ENCODE peak calls at places on chromosome 15, in six cellular contexts. One of them, this sample, is unnamed.
A peak's percentile ranks its signal among the peaks of the same experiment; 100 is the strongest.

GRCh38 chr15:93837450-93837849 is 393.9 kb upstream of the MCTP2 start:
- DNase-seq in CD8-positive, alpha-beta memory T cell: no peak
- DNase-seq in right atrium auricular region: no peak
- DNase-seq in GM23338: peak; percentile 39
- DNase-seq in adrenal gland: no peak
- DNase-seq in upper lobe of right lung: no peak
- DNase-seq in this sample: peak; percentile 100

GRCh38 chr15:65532738-65533051 is 2.4 kb downstream of the HACD3 start:
- DNase-seq in right atrium auricular region: no peak
- DNase-seq in CD8-positive, alpha-beta memory T cell: no peak
- DNase-seq in GM23338: no peak
- DNase-seq in adrenal gland: no peak
- DNase-seq in upper lobe of right lung: no peak
- DNase-seq in this sample: no peak

GRCh38 chr15:56227780-56228179 is 15.9 kb downstream of the RFX7 start:
- DNase-seq in right atrium auricular region: no peak
- DNase-seq in CD8-positive, alpha-beta memory T cell: no peak
- DNase-seq in GM23338: no peak
- DNase-seq in upper lobe of right lung: no peak
- DNase-seq in adrenal gland: no peak
- DNase-seq in this sample: no peak

GRCh38 chr15:31343831-31344230 is 17.2 kb downstream of the KLF13 start:
- DNase-seq in adrenal gland: no peak
- DNase-seq in right atrium auricular region: no peak
- DNase-seq in upper lobe of right lung: no peak
- DNase-seq in GM23338: no peak
- DNase-seq in CD8-positive, alpha-beta memory T cell: no peak
- DNase-seq in this sample: no peak

GRCh38 chr15:68820205-68820588 is 498 bp downstream of the ANP32A start:
- DNase-seq in upper lobe of right lung: peak; percentile 82
- DNase-seq in right atrium auricular region: no peak
- DNase-seq in CD8-positive, alpha-beta memory T cell: peak; percentile 39
- DNase-seq in adrenal gland: peak; percentile 54
- DNase-seq in GM23338: no peak
- DNase-seq in this sample: no peak

GRCh38 chr15:35308802-35309201 is 223.7 kb upstream of the NANOGP8 start:
- DNase-seq in right atrium auricular region: no peak
- DNase-seq in CD8-positive, alpha-beta memory T cell: no peak
- DNase-seq in adrenal gland: no peak
- DNase-seq in upper lobe of right lung: no peak
- DNase-seq in GM23338: no peak
- DNase-seq in this sample: no peak

GRCh38 chr15:86743283-86743903 is 663.7 kb downstream of the AGBL1 start:
- DNase-seq in GM23338: peak; percentile 87
- DNase-seq in upper lobe of right lung: no peak
- DNase-seq in adrenal gland: peak; percentile 21
- DNase-seq in right atrium auricular region: no peak
- DNase-seq in CD8-positive, alpha-beta memory T cell: peak; percentile 38
- DNase-seq in this sample: peak; percentile 26

GRCh38 chr15:82122754-82123400 is 77.1 kb upstream of the MEX3B start:
- DNase-seq in upper lobe of right lung: no peak
- DNase-seq in CD8-positive, alpha-beta memory T cell: no peak
- DNase-seq in right atrium auricular region: peak; percentile 55
- DNase-seq in GM23338: no peak
- DNase-seq in adrenal gland: peak; percentile 77
- DNase-seq in this sample: peak; percentile 95

GRCh38 chr15:41499109-41499851 is 5.6 kb downstream of the ITPKA start:
- DNase-seq in right atrium auricular region: no peak
- DNase-seq in CD8-positive, alpha-beta memory T cell: no peak
- DNase-seq in GM23338: no peak
- DNase-seq in adrenal gland: no peak
- DNase-seq in upper lobe of right lung: no peak
- DNase-seq in this sample: no peak

GRCh38 chr15:59349715-59350420 is 22.8 kb downstream of the MYO1E start:
- DNase-seq in adrenal gland: peak; percentile 60
- DNase-seq in right atrium auricular region: no peak
- DNase-seq in GM23338: peak; percentile 35
- DNase-seq in upper lobe of right lung: no peak
- DNase-seq in CD8-positive, alpha-beta memory T cell: no peak
- DNase-seq in this sample: peak; percentile 94

GRCh38 chr15:89566141-89566540 is 9.1 kb upstream of the TICRR start:
- DNase-seq in adrenal gland: no peak
- DNase-seq in upper lobe of right lung: no peak
- DNase-seq in CD8-positive, alpha-beta memory T cell: no peak
- DNase-seq in right atrium auricular region: no peak
- DNase-seq in GM23338: peak; percentile 28
- DNase-seq in this sample: no peak

GRCh38 chr15:90362936-90363212 is 10.8 kb downstream of the ZNF774 start:
- DNase-seq in CD8-positive, alpha-beta memory T cell: no peak
- DNase-seq in adrenal gland: peak; percentile 63
- DNase-seq in right atrium auricular region: peak; percentile 70
- DNase-seq in GM23338: no peak
- DNase-seq in upper lobe of right lung: no peak
- DNase-seq in this sample: no peak

DNA sequence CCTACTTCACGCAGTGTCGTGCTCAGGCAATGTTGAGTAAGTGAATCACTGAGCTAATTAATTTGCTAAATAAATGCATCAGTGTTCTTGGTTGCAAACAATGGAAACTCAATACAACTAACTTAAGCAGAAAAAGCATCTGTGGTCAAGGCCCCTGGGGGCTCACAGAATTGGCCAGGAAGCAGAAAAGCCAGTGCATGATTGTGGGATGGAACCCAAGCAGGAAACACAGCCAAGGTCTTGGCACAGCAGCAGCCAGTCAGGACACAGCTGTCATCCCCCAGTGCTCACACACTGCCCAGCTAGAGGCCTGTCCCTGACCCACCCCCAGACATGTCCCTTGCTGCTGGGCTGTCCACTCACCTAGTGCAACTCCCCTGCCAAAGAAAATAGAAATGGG is 85.9 kb downstream of the AQP9 start:
- DNase-seq in right atrium auricular region: no peak
- DNase-seq in adrenal gland: no peak
- DNase-seq in CD8-positive, alpha-beta memory T cell: no peak
- DNase-seq in GM23338: no peak
- DNase-seq in upper lobe of right lung: no peak
- DNase-seq in this sample: no peak
- H3K27ac ChIP-seq in right atrium auricular region: no peak overlapping the region
- H3K27ac ChIP-seq in adrenal gland: no peak overlapping the region
- H3K27ac ChIP-seq in CD8-positive, alpha-beta memory T cell: no peak overlapping the region
- H3K27ac ChIP-seq in GM23338: no peak overlapping the region
- H3K27ac ChIP-seq in upper lobe of right lung: no peak overlapping the region
- H3K27ac ChIP-seq in this sample: no peak overlapping the region

GRCh38 chr15:78290222-78290621 is 9.2 kb downstream of the SKIC8 start:
- DNase-seq in right atrium auricular region: no peak
- DNase-seq in CD8-positive, alpha-beta memory T cell: no peak
- DNase-seq in GM23338: no peak
- DNase-seq in upper lobe of right lung: no peak
- DNase-seq in adrenal gland: no peak
- DNase-seq in this sample: no peak
- H3K27ac ChIP-seq in right atrium auricular region: no peak overlapping the region
- H3K27ac ChIP-seq in CD8-positive, alpha-beta memory T cell: no peak overlapping the region
- H3K27ac ChIP-seq in GM23338: no peak overlapping the region
- H3K27ac ChIP-seq in upper lobe of right lung: no peak overlapping the region
- H3K27ac ChIP-seq in adrenal gland: no peak overlapping the region
- H3K27ac ChIP-seq in this sample: no peak overlapping the region

DNA sequence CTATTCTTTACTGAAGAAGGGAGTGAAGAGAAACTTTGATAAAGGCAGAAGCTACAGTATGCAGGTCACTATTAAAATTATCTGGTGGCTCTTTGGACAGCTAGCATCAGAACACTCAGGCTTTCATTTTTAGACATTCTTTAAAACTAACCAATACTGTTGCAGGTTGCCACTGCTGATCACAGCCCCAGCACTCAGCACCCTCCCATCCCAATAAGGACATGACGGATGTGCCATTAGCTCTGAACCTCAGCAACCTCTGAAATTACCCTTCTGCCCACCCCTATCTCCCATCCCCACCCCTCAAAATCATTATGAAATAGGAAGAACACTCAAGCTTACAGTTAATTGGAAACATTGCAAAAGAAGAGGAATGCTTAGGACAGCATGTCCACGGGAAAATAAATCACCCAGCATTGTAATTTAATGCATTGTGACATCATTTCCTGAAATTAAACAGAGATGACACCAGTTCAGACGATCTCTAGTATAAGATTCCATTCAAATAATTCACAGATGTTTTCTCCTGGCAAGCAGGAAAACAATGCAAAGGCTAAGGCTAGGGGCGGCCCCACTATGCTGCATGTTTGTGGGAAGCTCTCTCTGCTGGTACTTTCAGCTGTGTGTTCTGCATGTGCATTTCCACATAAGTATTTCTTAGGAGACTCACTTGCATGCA is 71.6 kb downstream of the MEIS2 start:
- DNase-seq in adrenal gland: no peak
- DNase-seq in upper lobe of right lung: no peak
- DNase-seq in GM23338: no peak
- DNase-seq in CD8-positive, alpha-beta memory T cell: no peak
- DNase-seq in right atrium auricular region: no peak
- DNase-seq in this sample: no peak
- H3K27ac ChIP-seq in adrenal gland: no peak overlapping the region
- H3K27ac ChIP-seq in upper lobe of right lung: no peak overlapping the region
- H3K27ac ChIP-seq in GM23338: no peak overlapping the region
- H3K27ac ChIP-seq in CD8-positive, alpha-beta memory T cell: no peak overlapping the region
- H3K27ac ChIP-seq in right atrium auricular region: no peak overlapping the region
- H3K27ac ChIP-seq in this sample: no peak overlapping the region

GRCh38 chr15:88447206-88447605 is 20.0 kb downstream of the MRPL46 start:
- DNase-seq in upper lobe of right lung: no peak
- DNase-seq in CD8-positive, alpha-beta memory T cell: no peak
- DNase-seq in adrenal gland: no peak
- DNase-seq in right atrium auricular region: no peak
- DNase-seq in GM23338: no peak
- DNase-seq in this sample: no peak
- H3K27ac ChIP-seq in upper lobe of right lung: no peak overlapping the region
- H3K27ac ChIP-seq in CD8-positive, alpha-beta memory T cell: no peak overlapping the region
- H3K27ac ChIP-seq in adrenal gland: no peak overlapping the region
- H3K27ac ChIP-seq in right atrium auricular region: no peak overlapping the region
- H3K27ac ChIP-seq in GM23338: no peak overlapping the region
- H3K27ac ChIP-seq in this sample: no peak overlapping the region

GRCh38 chr15:67198157-67198754 is 56.2 kb downstream of the AAGAB start:
- DNase-seq in GM23338: no peak
- DNase-seq in upper lobe of right lung: no peak
- DNase-seq in right atrium auricular region: no peak
- DNase-seq in adrenal gland: no peak
- DNase-seq in CD8-positive, alpha-beta memory T cell: no peak
- DNase-seq in this sample: no peak

GRCh38 chr15:67201136-67201535 is 53.3 kb downstream of the AAGAB start:
- DNase-seq in right atrium auricular region: no peak
- DNase-seq in adrenal gland: no peak
- DNase-seq in upper lobe of right lung: no peak
- DNase-seq in GM23338: no peak
- DNase-seq in CD8-positive, alpha-beta memory T cell: no peak
- DNase-seq in this sample: no peak

GRCh38 chr15:67202091-67202490 is 52.4 kb downstream of the AAGAB start:
- DNase-seq in upper lobe of right lung: no peak
- DNase-seq in right atrium auricular region: no peak
- DNase-seq in adrenal gland: no peak
- DNase-seq in GM23338: no peak
- DNase-seq in CD8-positive, alpha-beta memory T cell: no peak
- DNase-seq in this sample: no peak

GRCh38 chr15:67199391-67199790 is 55.1 kb downstream of the AAGAB start:
- DNase-seq in GM23338: no peak
- DNase-seq in adrenal gland: no peak
- DNase-seq in CD8-positive, alpha-beta memory T cell: no peak
- DNase-seq in right atrium auricular region: no peak
- DNase-seq in upper lobe of right lung: no peak
- DNase-seq in this sample: no peak

DNA sequence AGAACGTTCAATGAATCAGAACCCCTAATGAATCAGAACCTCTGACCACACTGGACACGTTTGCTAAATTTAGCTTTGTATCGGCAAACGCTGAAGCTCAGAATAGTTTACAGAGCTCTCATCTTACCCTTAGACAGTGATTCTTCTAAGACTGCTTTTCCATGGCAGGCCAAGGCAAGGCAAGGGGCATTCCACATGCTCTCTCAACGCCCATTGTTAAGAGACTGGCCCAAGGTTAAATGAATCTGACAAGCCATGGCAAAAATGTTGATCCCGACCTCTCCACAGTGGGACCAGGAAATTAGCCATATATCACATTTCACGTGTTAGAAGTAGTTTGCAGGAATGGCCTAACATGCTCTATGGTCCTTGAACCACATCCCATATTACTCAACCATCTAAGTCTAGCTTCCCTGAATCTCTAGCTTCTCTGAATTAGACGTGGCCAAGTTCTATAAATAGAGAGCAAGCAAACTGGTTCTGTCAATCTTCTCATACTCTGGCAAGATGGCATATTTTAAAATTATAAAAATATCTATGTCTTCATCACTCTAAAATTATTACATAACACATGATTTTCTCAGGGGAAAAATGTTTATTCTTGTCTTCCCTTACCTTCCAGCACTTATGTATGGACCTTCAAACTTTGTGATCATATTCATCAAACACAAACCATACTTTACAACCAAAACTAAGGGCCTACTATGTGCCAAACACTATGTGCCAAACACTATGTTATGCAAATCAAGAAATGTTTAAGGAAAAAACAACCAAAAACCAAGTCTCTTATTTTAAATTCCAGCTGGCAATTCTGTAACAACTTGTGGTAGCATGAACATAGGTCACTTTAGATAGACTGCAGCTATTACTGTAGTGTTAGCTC is 54.3 kb downstream of the AAGAB start:
- DNase-seq in right atrium auricular region: no peak
- DNase-seq in GM23338: no peak
- DNase-seq in CD8-positive, alpha-beta memory T cell: no peak
- DNase-seq in adrenal gland: no peak
- DNase-seq in upper lobe of right lung: no peak
- DNase-seq in this sample: no peak
- H3K27ac ChIP-seq in right atrium auricular region: peak overlapping the region; percentile 37
- H3K27ac ChIP-seq in GM23338: no peak overlapping the region
- H3K27ac ChIP-seq in CD8-positive, alpha-beta memory T cell: no peak overlapping the region
- H3K27ac ChIP-seq in adrenal gland: no peak overlapping the region
- H3K27ac ChIP-seq in upper lobe of right lung: no peak overlapping the region
- H3K27ac ChIP-seq in this sample: no peak overlapping the region

GRCh38 chr15:40062816-40063562 is 24.0 kb upstream of the SRP14 start:
- DNase-seq in upper lobe of right lung: no peak
- DNase-seq in CD8-positive, alpha-beta memory T cell: no peak
- DNase-seq in adrenal gland: no peak
- DNase-seq in right atrium auricular region: no peak
- DNase-seq in GM23338: no peak
- DNase-seq in this sample: no peak

GRCh38 chr15:40066531-40066930 is 27.6 kb upstream of the SRP14 start:
- DNase-seq in upper lobe of right lung: no peak
- DNase-seq in CD8-positive, alpha-beta memory T cell: no peak
- DNase-seq in GM23338: no peak
- DNase-seq in adrenal gland: no peak
- DNase-seq in right atrium auricular region: no peak
- DNase-seq in this sample: no peak

GRCh38 chr15:40064231-40064894 is 25.4 kb upstream of the SRP14 start:
- DNase-seq in right atrium auricular region: no peak
- DNase-seq in upper lobe of right lung: no peak
- DNase-seq in GM23338: peak; percentile 40
- DNase-seq in adrenal gland: no peak
- DNase-seq in CD8-positive, alpha-beta memory T cell: no peak
- DNase-seq in this sample: no peak

GRCh38 chr15:40063563-40064011 is 24.6 kb upstream of the SRP14 start:
- DNase-seq in right atrium auricular region: no peak
- DNase-seq in adrenal gland: no peak
- DNase-seq in CD8-positive, alpha-beta memory T cell: no peak
- DNase-seq in upper lobe of right lung: no peak
- DNase-seq in GM23338: no peak
- DNase-seq in this sample: no peak

GRCh38 chr15:40065166-40065565 is 26.2 kb upstream of the SRP14 start:
- DNase-seq in adrenal gland: no peak
- DNase-seq in right atrium auricular region: no peak
- DNase-seq in CD8-positive, alpha-beta memory T cell: no peak
- DNase-seq in GM23338: no peak
- DNase-seq in upper lobe of right lung: no peak
- DNase-seq in this sample: no peak
- H3K27ac ChIP-seq in adrenal gland: no peak overlapping the region
- H3K27ac ChIP-seq in right atrium auricular region: no peak overlapping the region
- H3K27ac ChIP-seq in CD8-positive, alpha-beta memory T cell: no peak overlapping the region
- H3K27ac ChIP-seq in GM23338: no peak overlapping the region
- H3K27ac ChIP-seq in upper lobe of right lung: no peak overlapping the region
- H3K27ac ChIP-seq in this sample: peak overlapping the region; percentile 63